ENCODE peak calls at places on chromosomes 7 and 10, in five cellular contexts. L is CD4-positive, alpha-beta T cell; G is fibroblast of pulmonary artery; E is fibroblast of the aortic adventitia; M is H9. Z is an unnamed sample.

GRCh38 chr10:93461124-93461806 is 20.9 kb downstream of the MYOF start:
- DNase-seq in L (no peak), G (peak), E (peak), M (no peak), Z (no peak)

GRCh38 chr7:43554423-43554822 is 28.5 kb upstream of the STK17A start:
- DNase-seq in L (no peak), G (no peak), E (no peak), M (no peak), Z (no peak)

GRCh38 chr10:22893776-22894175 is 34.1 kb upstream of the ARMC3 start:
- DNase-seq in L (no peak), G (no peak), E (no peak), M (no peak), Z (no peak)

GRCh38 chr7:93804726-93805125 is 85.8 kb downstream of the TFPI2 start:
- DNase-seq in L (no peak), G (no peak), E (no peak), M (no peak), Z (no peak)

GRCh38 chr10:12241810-12242529 is 46.0 kb downstream of the CDC123 start:
- DNase-seq in L (no peak), G (peak), E (no peak), M (no peak), Z (no peak)

GRCh38 chr7:128010392-128011078 is 20.7 kb downstream of the LRRC4 start:
- DNase-seq in L (no peak), G (no peak), E (no peak), M (no peak), Z (no peak)

GRCh38 chr7:16586081-16586874 is 59.3 kb downstream of the ANKMY2 start:
- DNase-seq in L (no peak), G (peak), E (no peak), M (no peak), Z (no peak)

GRCh38 chr7:108091461-108091831 is 38.7 kb downstream of the LAMB4 start:
- DNase-seq in L (no peak), G (no peak), E (no peak), M (no peak), Z (no peak)

GRCh38 chr7:33379891-33380525 is 250.6 kb downstream of the BBS9 start:
- DNase-seq in L (no peak), G (no peak), E (no peak), M (no peak), Z (peak)

GRCh38 chr7:24732646-24733413 is 24.4 kb downstream of the GSDME start:
- DNase-seq in L (no peak), G (peak), E (peak), M (no peak), Z (no peak)

GRCh38 chr10:120005408-120006280 is 113.1 kb downstream of the SEC23IP start:
- DNase-seq in L (no peak), G (peak), E (peak), M (peak), Z (no peak)

GRCh38 chr10:122461729-122462532 is 578 bp downstream of the HTRA1 start:
- DNase-seq in L (no peak), G (no peak), E (no peak), M (no peak), Z (peak)

GRCh38 chr7:149194799-149195179 is 557 bp upstream of the ZNF282 start:
- DNase-seq in L (no peak), G (no peak), E (no peak), M (no peak), Z (no peak)

GRCh38 chr7:116552616-116553015 is 27.8 kb downstream of the CAV1 start:
- DNase-seq in L (no peak), G (no peak), E (no peak), M (no peak), Z (peak)

GRCh38 chr7:104971290-104972071 is 42.5 kb upstream of the KMT2E start:
- DNase-seq in L (no peak), G (peak), E (peak), M (no peak), Z (no peak)

GRCh38 chr7:2012981-2013380 is 219.8 kb downstream of the MAD1L1 start:
- DNase-seq in L (no peak), G (peak), E (peak), M (no peak), Z (no peak)

GRCh38 chr7:141701489-141702046 is 398 bp downstream of the DENND11 start:
- DNase-seq in L (peak), G (peak), E (no peak), M (peak), Z (peak)

GRCh38 chr7:103854611-103855010 is 134.8 kb downstream of the RELN start:
- DNase-seq in L (no peak), G (no peak), E (no peak), M (no peak), Z (no peak)

GRCh38 chr7:110204527-110204926 is 886.4 kb upstream of the LRRN3 start:
- DNase-seq in L (no peak), G (no peak), E (no peak), M (peak), Z (peak)

GRCh38 chr10:125113661-125114388 is 46.5 kb downstream of the CTBP2 start:
- DNase-seq in L (no peak), G (peak), E (peak), M (no peak), Z (no peak)

GRCh38 chr10:128859738-128860386 is 607.2 kb upstream of the MGMT start:
- DNase-seq in L (no peak), G (peak), E (no peak), M (no peak), Z (peak)

GRCh38 chr7:1322240-1323110 is 89.8 kb downstream of the UNCX start:
- DNase-seq in L (no peak), G (no peak), E (no peak), M (no peak), Z (no peak)

GRCh38 chr7:38222481-38223096 is 44.5 kb downstream of the STARD3NL start:
- DNase-seq in L (peak), G (peak), E (peak), M (no peak), Z (peak)

GRCh38 chr10:5607594-5607993 is 58.8 kb downstream of the ASB13 start:
- DNase-seq in L (no peak), G (no peak), E (no peak), M (no peak), Z (no peak)

GRCh38 chr7:8481752-8482446 is 48.5 kb downstream of the NXPH1 start:
- DNase-seq in L (no peak), G (no peak), E (no peak), M (no peak), Z (no peak)

GRCh38 chr10:16440396-16441105 is 3.7 kb downstream of the PTER start:
- DNase-seq in L (no peak), G (peak), E (no peak), M (no peak), Z (peak)

GRCh38 chr10:46020871-46021553 is 9.4 kb downstream of the NCOA4 start:
- DNase-seq in L (no peak), G (peak), E (peak), M (no peak), Z (peak)

GRCh38 chr7:45973725-45974532 is 52.9 kb upstream of the IGFBP3 start:
- DNase-seq in L (no peak), G (peak), E (no peak), M (no peak), Z (no peak)

GRCh38 chr10:93591065-93591808 is 9.8 kb downstream of the RBP4 start:
- DNase-seq in L (no peak), G (no peak), E (no peak), M (no peak), Z (no peak)

GRCh38 chr10:111767661-111768060 is 415.9 kb downstream of the GPAM start:
- DNase-seq in L (no peak), G (no peak), E (no peak), M (no peak), Z (no peak)

GRCh38 chr10:100761191-100761590 is 15.8 kb downstream of the PAX2 start:
- DNase-seq in L (no peak), G (no peak), E (no peak), M (no peak), Z (no peak)

GRCh38 chr10:67119648-67120047 is 193.8 kb downstream of the LRRTM3 start:
- DNase-seq in L (no peak), G (peak), E (no peak), M (no peak), Z (peak)

GRCh38 chr10:23099816-23100215 is 4.4 kb downstream of the MSRB2 start:
- DNase-seq in L (no peak), G (peak), E (peak), M (no peak), Z (peak)

GRCh38 chr7:27165089-27165654 is at the start of gene HOXA9:
- DNase-seq in L (no peak), G (no peak), E (no peak), M (no peak), Z (peak)

GRCh38 chr10:17001961-17002749 is 127.5 kb downstream of the CUBN start:
- DNase-seq in L (no peak), G (peak), E (peak), M (no peak), Z (peak)

GRCh38 chr10:14009315-14010082 is 321.2 kb downstream of the FRMD4A start:
- DNase-seq in L (peak), G (peak), E (peak), M (no peak), Z (no peak)

DNA sequence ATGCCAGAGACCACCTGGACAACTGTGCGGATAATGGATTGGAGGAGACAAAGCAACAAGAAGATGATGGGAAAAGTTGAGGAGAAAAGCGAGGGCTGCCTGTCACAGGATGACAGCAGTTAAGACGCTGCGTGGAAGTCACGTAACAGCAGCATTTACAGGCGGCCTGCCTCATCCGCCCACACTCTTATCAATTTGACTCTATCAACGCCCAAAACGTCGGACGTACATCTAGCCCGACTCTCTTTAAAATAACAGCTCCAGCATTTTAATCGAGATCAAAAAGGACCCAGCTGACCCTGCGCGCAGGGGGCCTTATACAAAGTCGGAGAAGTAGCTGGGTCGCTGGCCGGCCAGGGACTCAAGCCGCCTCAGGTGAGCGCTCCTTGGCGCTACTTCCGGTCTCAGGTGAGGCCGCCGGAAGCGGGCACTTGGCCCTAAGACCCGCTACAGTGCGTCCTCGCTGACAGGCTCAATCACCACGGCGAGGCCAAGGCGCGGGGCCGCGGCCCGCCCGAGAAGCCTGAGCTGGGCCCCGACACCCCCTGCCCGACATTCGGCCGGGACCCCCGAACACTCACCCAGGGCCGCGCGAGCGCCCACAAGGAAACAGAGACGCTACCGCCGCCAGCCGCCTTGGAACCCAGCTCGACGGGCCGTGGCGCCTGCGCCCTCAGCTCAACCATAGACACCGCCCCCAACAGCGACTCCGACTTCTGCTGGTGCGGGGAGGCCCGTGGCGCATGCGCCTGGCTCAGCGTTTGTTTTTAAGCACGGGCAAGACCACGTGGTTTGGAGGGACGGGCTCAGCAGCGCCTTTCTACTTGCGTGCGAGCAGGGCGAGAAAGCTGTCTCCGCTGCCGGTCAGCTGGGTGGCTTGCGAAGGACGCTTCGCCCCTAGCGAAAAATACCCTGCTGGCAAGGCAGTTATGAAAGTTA is at the start of gene ERCC6:
- DNase-seq in L (peak), G (peak), E (peak), M (peak), Z (peak)
- TF ChIP-seq CTCF in L (no peak), G (no peak), E (peak), M (no peak), Z (no peak)

GRCh38 chr10:31431021-31431420 is 112.0 kb downstream of the ZEB1 start:
- DNase-seq in L (no peak), G (no peak), E (no peak), M (no peak), Z (no peak)
- TF ChIP-seq CTCF in L (no peak), G (no peak), E (no peak), M (no peak), Z (no peak)

DNA sequence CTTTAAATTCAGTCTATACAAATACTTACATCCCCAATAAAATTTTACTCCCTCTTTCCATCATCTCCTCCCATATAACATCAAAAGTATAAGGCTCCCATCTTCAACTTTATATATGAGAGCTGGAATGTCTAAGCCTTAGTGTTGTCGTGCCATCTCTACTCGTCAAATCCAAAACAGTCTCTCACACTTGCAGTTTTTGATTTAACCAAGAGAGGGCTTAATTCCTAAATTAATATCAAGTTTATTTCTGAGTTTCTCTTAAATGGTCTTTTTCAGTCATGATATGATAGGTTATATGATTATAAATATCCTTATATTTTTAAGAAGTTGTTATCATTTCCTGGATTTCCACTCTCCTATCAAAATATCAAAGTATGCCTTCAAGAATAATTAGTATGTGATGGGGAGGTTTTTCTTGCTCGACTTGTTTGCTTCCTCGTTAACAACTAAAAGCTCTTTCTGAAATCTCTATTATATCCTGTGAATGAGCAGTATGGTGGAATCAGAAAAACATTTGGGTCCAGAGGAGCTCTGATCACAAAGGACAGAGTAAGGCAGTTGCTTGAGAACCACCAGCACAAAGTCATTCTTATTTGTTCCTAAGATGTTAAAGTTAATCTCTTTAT is 12.5 kb upstream of the LIPK start:
- DNase-seq in L (no peak), G (peak), E (peak), M (no peak), Z (peak)
- TF ChIP-seq CTCF in L (peak), G (peak), E (peak), M (peak), Z (peak)

GRCh38 chr10:34791228-34791627 is 23.9 kb downstream of the PARD3 start:
- DNase-seq in L (no peak), G (no peak), E (no peak), M (no peak), Z (no peak)

GRCh38 chr10:34789993-34790506 is 25.0 kb downstream of the PARD3 start:
- DNase-seq in L (no peak), G (no peak), E (peak), M (no peak), Z (no peak)

GRCh38 chr10:34794835-34795234 is 20.3 kb downstream of the PARD3 start:
- DNase-seq in L (no peak), G (no peak), E (no peak), M (no peak), Z (no peak)

GRCh38 chr10:34792881-34793280 is 22.2 kb downstream of the PARD3 start:
- DNase-seq in L (no peak), G (no peak), E (no peak), M (no peak), Z (no peak)

GRCh38 chr10:34791947-34792346 is 23.1 kb downstream of the PARD3 start:
- DNase-seq in L (no peak), G (no peak), E (no peak), M (no peak), Z (no peak)
- TF ChIP-seq CTCF in L (no peak), G (no peak), E (no peak), M (peak), Z (no peak)

GRCh38 chr7:154832557-154833138 is 170.3 kb downstream of the PAXIP1 start:
- DNase-seq in L (no peak), G (no peak), E (no peak), M (peak), Z (peak)

GRCh38 chr7:154827007-154827406 is 175.9 kb downstream of the PAXIP1 start:
- DNase-seq in L (no peak), G (no peak), E (no peak), M (no peak), Z (no peak)
- TF ChIP-seq CTCF in L (no peak), G (no peak), E (no peak), M (no peak), Z (no peak)

GRCh38 chr7:41045556-41046123 is 657.2 kb downstream of the INHBA start:
- DNase-seq in L (no peak), G (no peak), E (no peak), M (peak), Z (peak)
- TF ChIP-seq CTCF in L (no peak), G (no peak), E (no peak), M (peak), Z (peak)

GRCh38 chr7:21587139-21587773 is 44.4 kb downstream of the DNAH11 start:
- DNase-seq in L (no peak), G (no peak), E (no peak), M (no peak), Z (no peak)
- TF ChIP-seq CTCF in L (no peak), G (no peak), E (no peak), M (no peak), Z (no peak)